ENCODE peak calls at places on chromosomes 5 and 9, in eight cellular contexts. One of them, this sample, is unnamed.

GRCh38 chr9:119951090-119951489 is 581.9 kb upstream of the BRINP1 start:
- DNase-seq in pancreas: no peak
- DNase-seq in astrocyte: peak
- DNase-seq in OCI-LY7: no peak
- DNase-seq in heart left ventricle: no peak
- DNase-seq in CD8-positive, alpha-beta T cell: no peak
- DNase-seq in HL-60: no peak
- DNase-seq in AG04450: no peak
- DNase-seq in this sample: no peak

GRCh38 chr5:150637245-150638052 is 3.0 kb upstream of the SYNPO start:
- DNase-seq in astrocyte: peak
- DNase-seq in pancreas: no peak
- DNase-seq in OCI-LY7: no peak
- DNase-seq in CD8-positive, alpha-beta T cell: no peak
- DNase-seq in heart left ventricle: no peak
- DNase-seq in HL-60: no peak
- DNase-seq in AG04450: peak
- DNase-seq in this sample: no peak

GRCh38 chr5:88034520-88034919 is 234.1 kb downstream of the TMEM161B start:
- DNase-seq in pancreas: no peak
- DNase-seq in HL-60: no peak
- DNase-seq in astrocyte: no peak
- DNase-seq in AG04450: no peak
- DNase-seq in OCI-LY7: no peak
- DNase-seq in heart left ventricle: no peak
- DNase-seq in CD8-positive, alpha-beta T cell: no peak
- DNase-seq in this sample: no peak

GRCh38 chr9:87685431-87685830 is 40.5 kb upstream of the CTSL start:
- DNase-seq in OCI-LY7: no peak
- DNase-seq in heart left ventricle: no peak
- DNase-seq in HL-60: no peak
- DNase-seq in AG04450: no peak
- DNase-seq in astrocyte: peak
- DNase-seq in CD8-positive, alpha-beta T cell: no peak
- DNase-seq in pancreas: no peak
- DNase-seq in this sample: no peak

GRCh38 chr9:70567511-70567910 is 153.1 kb upstream of the KLF9 start:
- DNase-seq in pancreas: no peak
- DNase-seq in astrocyte: no peak
- DNase-seq in heart left ventricle: no peak
- DNase-seq in HL-60: no peak
- DNase-seq in OCI-LY7: no peak
- DNase-seq in AG04450: no peak
- DNase-seq in CD8-positive, alpha-beta T cell: no peak
- DNase-seq in this sample: no peak

GRCh38 chr9:80699551-80699998 is 989.8 kb downstream of the TLE1 start:
- DNase-seq in heart left ventricle: no peak
- DNase-seq in OCI-LY7: no peak
- DNase-seq in astrocyte: peak
- DNase-seq in HL-60: no peak
- DNase-seq in pancreas: no peak
- DNase-seq in CD8-positive, alpha-beta T cell: no peak
- DNase-seq in AG04450: peak
- DNase-seq in this sample: no peak

GRCh38 chr9:123453904-123454321 is 97.9 kb downstream of the CRB2 start:
- DNase-seq in astrocyte: no peak
- DNase-seq in CD8-positive, alpha-beta T cell: no peak
- DNase-seq in AG04450: no peak
- DNase-seq in HL-60: no peak
- DNase-seq in pancreas: peak
- DNase-seq in heart left ventricle: peak
- DNase-seq in OCI-LY7: no peak
- DNase-seq in this sample: peak

GRCh38 chr9:90872835-90873294 is 71.2 kb downstream of the SYK start:
- DNase-seq in astrocyte: no peak
- DNase-seq in pancreas: no peak
- DNase-seq in AG04450: no peak
- DNase-seq in HL-60: no peak
- DNase-seq in OCI-LY7: no peak
- DNase-seq in heart left ventricle: no peak
- DNase-seq in CD8-positive, alpha-beta T cell: no peak
- DNase-seq in this sample: no peak

GRCh38 chr9:21958833-21959232 is 35.4 kb downstream of the CDKN2A start:
- DNase-seq in heart left ventricle: no peak
- DNase-seq in pancreas: no peak
- DNase-seq in HL-60: no peak
- DNase-seq in OCI-LY7: no peak
- DNase-seq in AG04450: no peak
- DNase-seq in astrocyte: no peak
- DNase-seq in CD8-positive, alpha-beta T cell: no peak
- DNase-seq in this sample: no peak

GRCh38 chr5:9356306-9356942 is 189.5 kb downstream of the SEMA5A start:
- DNase-seq in heart left ventricle: no peak
- DNase-seq in HL-60: no peak
- DNase-seq in AG04450: no peak
- DNase-seq in OCI-LY7: no peak
- DNase-seq in pancreas: no peak
- DNase-seq in astrocyte: peak
- DNase-seq in CD8-positive, alpha-beta T cell: no peak
- DNase-seq in this sample: no peak

GRCh38 chr5:34525761-34526160 is 130.4 kb upstream of the RAI14 start:
- DNase-seq in HL-60: no peak
- DNase-seq in pancreas: no peak
- DNase-seq in CD8-positive, alpha-beta T cell: no peak
- DNase-seq in AG04450: no peak
- DNase-seq in heart left ventricle: peak
- DNase-seq in OCI-LY7: no peak
- DNase-seq in astrocyte: no peak
- DNase-seq in this sample: no peak

GRCh38 chr5:177300971-177301370 is 2.5 kb downstream of the RAB24 start:
- DNase-seq in astrocyte: no peak
- DNase-seq in pancreas: no peak
- DNase-seq in AG04450: no peak
- DNase-seq in CD8-positive, alpha-beta T cell: no peak
- DNase-seq in OCI-LY7: no peak
- DNase-seq in heart left ventricle: no peak
- DNase-seq in HL-60: no peak
- DNase-seq in this sample: no peak
- H3K4me3 ChIP-seq in astrocyte: no peak
- H3K4me3 ChIP-seq in pancreas: no peak
- H3K4me3 ChIP-seq in AG04450: no peak
- H3K4me3 ChIP-seq in CD8-positive, alpha-beta T cell: peak
- H3K4me3 ChIP-seq in OCI-LY7: peak
- H3K4me3 ChIP-seq in heart left ventricle: no peak
- H3K4me3 ChIP-seq in HL-60: no peak
- H3K4me3 ChIP-seq in this sample: no peak

GRCh38 chr5:120874463-120874862 is 410.4 kb downstream of the PRR16 start:
- DNase-seq in HL-60: no peak
- DNase-seq in CD8-positive, alpha-beta T cell: no peak
- DNase-seq in pancreas: no peak
- DNase-seq in heart left ventricle: no peak
- DNase-seq in OCI-LY7: no peak
- DNase-seq in astrocyte: no peak
- DNase-seq in AG04450: no peak
- DNase-seq in this sample: no peak

GRCh38 chr5:120866997-120867396 is 402.9 kb downstream of the PRR16 start:
- DNase-seq in HL-60: no peak
- DNase-seq in pancreas: no peak
- DNase-seq in OCI-LY7: no peak
- DNase-seq in AG04450: no peak
- DNase-seq in CD8-positive, alpha-beta T cell: no peak
- DNase-seq in astrocyte: no peak
- DNase-seq in heart left ventricle: no peak
- DNase-seq in this sample: no peak

GRCh38 chr5:120872292-120872691 is 408.2 kb downstream of the PRR16 start:
- DNase-seq in AG04450: no peak
- DNase-seq in CD8-positive, alpha-beta T cell: no peak
- DNase-seq in OCI-LY7: no peak
- DNase-seq in heart left ventricle: no peak
- DNase-seq in astrocyte: no peak
- DNase-seq in pancreas: no peak
- DNase-seq in HL-60: peak
- DNase-seq in this sample: no peak

GRCh38 chr5:120873083-120873482 is 409.0 kb downstream of the PRR16 start:
- DNase-seq in pancreas: no peak
- DNase-seq in HL-60: no peak
- DNase-seq in CD8-positive, alpha-beta T cell: no peak
- DNase-seq in AG04450: no peak
- DNase-seq in heart left ventricle: no peak
- DNase-seq in astrocyte: peak
- DNase-seq in OCI-LY7: no peak
- DNase-seq in this sample: no peak

DNA sequence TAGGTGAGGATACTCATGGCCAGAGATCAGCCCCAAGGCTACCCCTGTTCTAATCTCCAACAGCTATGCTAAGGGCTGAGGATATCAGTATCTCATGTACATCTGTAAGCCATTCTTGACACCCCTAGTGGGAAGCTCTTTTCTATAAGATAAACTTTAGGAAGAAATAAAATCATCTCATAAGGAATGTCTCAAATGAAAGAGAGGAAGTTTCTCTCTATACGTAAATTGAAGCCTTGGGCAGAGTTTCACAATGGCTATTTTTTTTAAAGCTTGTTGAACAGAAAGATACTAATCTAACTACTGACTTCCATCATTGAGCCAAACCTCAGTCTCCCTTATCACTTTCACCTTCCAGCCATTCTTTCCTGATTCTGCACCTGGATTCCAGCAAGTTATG is 405.7 kb downstream of the PRR16 start:
- DNase-seq in HL-60: no peak
- DNase-seq in OCI-LY7: no peak
- DNase-seq in heart left ventricle: no peak
- DNase-seq in pancreas: no peak
- DNase-seq in astrocyte: no peak
- DNase-seq in CD8-positive, alpha-beta T cell: no peak
- DNase-seq in AG04450: no peak
- DNase-seq in this sample: no peak
- TF ChIP-seq CTCF in HL-60: no peak
- TF ChIP-seq CTCF in OCI-LY7: no peak
- TF ChIP-seq CTCF in heart left ventricle: no peak
- TF ChIP-seq CTCF in pancreas: no peak
- TF ChIP-seq CTCF in astrocyte: no peak
- TF ChIP-seq CTCF in CD8-positive, alpha-beta T cell: no peak
- TF ChIP-seq CTCF in AG04450: no peak
- TF ChIP-seq CTCF in this sample: no peak

GRCh38 chr9:33908114-33908513 is 91.2 kb downstream of the UBE2R2 start:
- DNase-seq in OCI-LY7: no peak
- DNase-seq in heart left ventricle: no peak
- DNase-seq in astrocyte: no peak
- DNase-seq in HL-60: no peak
- DNase-seq in pancreas: no peak
- DNase-seq in CD8-positive, alpha-beta T cell: no peak
- DNase-seq in AG04450: no peak
- DNase-seq in this sample: no peak

GRCh38 chr9:33908749-33909148 is 91.8 kb downstream of the UBE2R2 start:
- DNase-seq in astrocyte: no peak
- DNase-seq in HL-60: no peak
- DNase-seq in OCI-LY7: no peak
- DNase-seq in pancreas: no peak
- DNase-seq in CD8-positive, alpha-beta T cell: no peak
- DNase-seq in heart left ventricle: no peak
- DNase-seq in AG04450: no peak
- DNase-seq in this sample: no peak

GRCh38 chr9:33903157-33903780 is 86.3 kb downstream of the UBE2R2 start:
- DNase-seq in OCI-LY7: no peak
- DNase-seq in astrocyte: no peak
- DNase-seq in AG04450: no peak
- DNase-seq in heart left ventricle: no peak
- DNase-seq in HL-60: no peak
- DNase-seq in pancreas: no peak
- DNase-seq in CD8-positive, alpha-beta T cell: no peak
- DNase-seq in this sample: no peak

GRCh38 chr9:33905137-33905536 is 88.2 kb downstream of the UBE2R2 start:
- DNase-seq in pancreas: no peak
- DNase-seq in OCI-LY7: no peak
- DNase-seq in CD8-positive, alpha-beta T cell: no peak
- DNase-seq in astrocyte: no peak
- DNase-seq in HL-60: no peak
- DNase-seq in heart left ventricle: no peak
- DNase-seq in AG04450: no peak
- DNase-seq in this sample: no peak

GRCh38 chr9:33906769-33907168 is 89.8 kb downstream of the UBE2R2 start:
- DNase-seq in heart left ventricle: no peak
- DNase-seq in astrocyte: no peak
- DNase-seq in pancreas: no peak
- DNase-seq in CD8-positive, alpha-beta T cell: no peak
- DNase-seq in HL-60: no peak
- DNase-seq in AG04450: no peak
- DNase-seq in OCI-LY7: no peak
- DNase-seq in this sample: no peak
- H3K27ac ChIP-seq in heart left ventricle: no peak
- H3K27ac ChIP-seq in astrocyte: no peak
- H3K27ac ChIP-seq in pancreas: no peak
- H3K27ac ChIP-seq in CD8-positive, alpha-beta T cell: no peak
- H3K27ac ChIP-seq in HL-60: no peak
- H3K27ac ChIP-seq in AG04450: no peak
- H3K27ac ChIP-seq in OCI-LY7: no peak
- H3K27ac ChIP-seq in this sample: no peak

DNA sequence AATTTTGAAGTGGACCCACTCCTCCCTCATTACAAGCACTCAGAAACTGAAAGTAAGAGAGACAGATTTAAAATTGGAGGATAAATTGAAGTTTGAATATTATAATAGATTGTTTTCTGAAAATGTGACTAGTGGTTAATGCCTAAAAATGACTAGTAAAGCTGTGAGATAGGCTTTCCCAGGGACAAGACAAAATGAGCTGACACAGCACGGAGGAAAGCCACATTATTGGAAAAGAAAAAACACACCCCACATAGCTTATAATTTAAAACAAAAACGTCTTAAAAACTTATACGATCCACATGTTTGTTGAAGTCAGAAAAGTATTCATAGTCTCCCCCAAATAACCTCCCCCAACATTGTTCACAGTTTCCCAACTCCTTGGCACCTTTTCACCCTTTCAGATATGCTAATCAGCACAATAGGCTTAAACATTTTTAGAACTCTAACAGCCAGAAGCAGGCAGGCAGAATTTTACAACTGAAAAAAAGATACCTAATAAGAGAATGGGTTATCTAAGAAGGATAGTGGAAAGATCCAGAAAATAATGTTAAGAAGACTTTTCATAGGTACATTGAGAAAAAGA is 6.1 kb downstream of the C7 start:
- DNase-seq in pancreas: no peak
- DNase-seq in AG04450: no peak
- DNase-seq in OCI-LY7: no peak
- DNase-seq in astrocyte: no peak
- DNase-seq in HL-60: no peak
- DNase-seq in CD8-positive, alpha-beta T cell: no peak
- DNase-seq in heart left ventricle: no peak
- DNase-seq in this sample: no peak
- H3K4me3 ChIP-seq in pancreas: no peak
- H3K4me3 ChIP-seq in AG04450: no peak
- H3K4me3 ChIP-seq in OCI-LY7: no peak
- H3K4me3 ChIP-seq in astrocyte: no peak
- H3K4me3 ChIP-seq in HL-60: no peak
- H3K4me3 ChIP-seq in CD8-positive, alpha-beta T cell: no peak
- H3K4me3 ChIP-seq in heart left ventricle: peak
- H3K4me3 ChIP-seq in this sample: no peak

DNA sequence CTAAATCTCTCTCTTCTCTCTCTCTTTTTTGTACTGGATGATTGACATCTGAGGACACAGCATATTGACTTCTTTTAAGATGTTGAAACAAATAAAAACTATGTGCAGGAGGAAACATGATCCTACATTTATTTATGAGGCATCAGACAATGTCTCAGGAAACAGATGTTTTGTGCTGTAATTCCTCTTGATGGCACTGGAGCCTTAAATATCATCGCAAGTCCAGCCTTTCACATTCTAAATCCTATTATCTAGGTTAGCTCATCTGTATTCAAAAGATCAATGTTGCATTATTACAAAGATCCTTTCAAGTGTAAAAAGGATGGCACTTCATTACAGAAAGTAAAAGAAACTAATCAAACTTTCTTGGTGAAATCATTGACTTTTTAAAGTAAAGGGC is 63.9 kb downstream of the MAT2B start:
- DNase-seq in astrocyte: peak
- DNase-seq in HL-60: no peak
- DNase-seq in AG04450: no peak
- DNase-seq in heart left ventricle: no peak
- DNase-seq in pancreas: no peak
- DNase-seq in OCI-LY7: no peak
- DNase-seq in CD8-positive, alpha-beta T cell: no peak
- DNase-seq in this sample: no peak
- TF ChIP-seq CTCF in astrocyte: peak
- TF ChIP-seq CTCF in HL-60: no peak
- TF ChIP-seq CTCF in AG04450: peak
- TF ChIP-seq CTCF in heart left ventricle: no peak
- TF ChIP-seq CTCF in pancreas: no peak
- TF ChIP-seq CTCF in OCI-LY7: peak
- TF ChIP-seq CTCF in CD8-positive, alpha-beta T cell: no peak
- TF ChIP-seq CTCF in this sample: peak

This sample was measured in dorsolateral prefrontal cortex.